ENCODE peak calls at places on chromosome 9, in eight cellular contexts. T is A172; A is midbrain; X is Ammon's horn; M is activated CD4-positive, alpha-beta T cell treated with anti-CD3 and anti-CD28 coated beads, Interleukin-2, amount 50 U/mL, for 4 hours; J is effector memory CD8-positive, alpha-beta T cell; Q is iPS-NIHi11; N is GM18507. C is an unnamed sample.

GRCh38 chr9:36725777-36726356 is 153.2 kb downstream of the MELK start:
- DNase-seq in X (no peak), N (no peak), M (no peak), T (no peak), J (no peak), Q (peak; percentile 67), A (no peak), C (peak; percentile 35)

GRCh38 chr9:109751253-109751652 is 28.7 kb upstream of the PALM2AKAP2 start:
- DNase-seq in T (no peak), N (no peak), J (no peak), Q (peak; percentile 20), X (peak; percentile 65), A (peak; percentile 51), M (no peak), C (no peak)

GRCh38 chr9:109817846-109818472 is 38.0 kb downstream of the PALM2AKAP2 start:
- DNase-seq in N (peak; percentile 36), Q (peak; percentile 79), M (no peak), J (no peak), T (peak; percentile 98), A (peak; percentile 82), X (peak; percentile 89), C (peak; percentile 91)

GRCh38 chr9:131668439-131669233 is 71.2 kb downstream of the RAPGEF1 start:
- DNase-seq in J (peak; percentile 68), M (peak; percentile 64), X (no peak), T (peak; percentile 70), A (no peak), N (no peak), Q (no peak), C (peak; percentile 50)

GRCh38 chr9:33350310-33350709 is 52.1 kb downstream of the AQP7 start:
- DNase-seq in J (no peak), A (no peak), Q (no peak), X (no peak), N (no peak), T (peak; percentile 41), M (no peak), C (no peak)

GRCh38 chr9:136507221-136507991 is 24.6 kb upstream of the SEC16A start:
- DNase-seq in T (no peak), X (no peak), N (no peak), M (no peak), J (no peak), Q (no peak), A (no peak), C (no peak)

GRCh38 chr9:18018241-18018640 is 439.4 kb downstream of the SH3GL2 start:
- DNase-seq in Q (no peak), T (no peak), M (no peak), X (no peak), J (no peak), N (no peak), A (no peak), C (no peak)

GRCh38 chr9:4092793-4093709 is 206.8 kb downstream of the GLIS3 start:
- DNase-seq in N (no peak), Q (no peak), J (no peak), X (no peak), M (no peak), A (no peak), T (no peak), C (no peak)

GRCh38 chr9:8364021-8364782 is 564.6 kb upstream of the DMAC1 start:
- DNase-seq in N (no peak), Q (no peak), M (no peak), T (no peak), X (peak; percentile 78), J (no peak), A (peak; percentile 28), C (no peak)

GRCh38 chr9:33489070-33489469 is 15.3 kb upstream of the NOL6 start:
- DNase-seq in T (no peak), M (no peak), Q (no peak), X (no peak), N (no peak), J (no peak), A (no peak), C (no peak)

GRCh38 chr9:113578877-113579269 is 115.3 kb downstream of the RGS3 start:
- DNase-seq in J (peak; percentile 85), M (peak; percentile 71), T (peak; percentile 98), A (no peak), N (peak; percentile 83), X (no peak), Q (no peak), C (no peak)

GRCh38 chr9:36818242-36818938 is 215.7 kb downstream of the PAX5 start:
- DNase-seq in Q (no peak), M (no peak), T (no peak), N (no peak), A (no peak), X (no peak), J (no peak), C (no peak)

GRCh38 chr9:37082214-37082765 is 38.1 kb upstream of the ZCCHC7 start:
- DNase-seq in J (no peak), N (no peak), A (no peak), Q (no peak), X (no peak), T (no peak), M (no peak), C (no peak)

GRCh38 chr9:133716564-133717112 is 21.5 kb downstream of the SARDH start:
- DNase-seq in Q (no peak), T (peak; percentile 54), N (no peak), X (no peak), A (peak; percentile 13), J (no peak), M (no peak), C (no peak)

GRCh38 chr9:26955222-26955903 is 849 bp upstream of the IFT74 start:
- DNase-seq in J (no peak), X (peak; percentile 59), Q (no peak), T (peak; percentile 13), A (peak; percentile 38), N (no peak), M (no peak), C (no peak)

GRCh38 chr9:37760416-37761165 is 7.0 kb downstream of the TRMT10B start:
- DNase-seq in T (no peak), Q (no peak), M (no peak), X (no peak), A (no peak), N (no peak), J (no peak), C (no peak)

GRCh38 chr9:88539246-88539645 is 4.3 kb downstream of the NXNL2 start:
- DNase-seq in M (no peak), N (no peak), Q (no peak), A (no peak), J (no peak), X (no peak), T (no peak), C (no peak)

GRCh38 chr9:132627120-132627519 is 42.7 kb downstream of the DDX31 start:
- DNase-seq in X (peak; percentile 35), Q (no peak), T (no peak), M (no peak), N (no peak), J (no peak), A (no peak), C (no peak)

GRCh38 chr9:116687762-116688160 is 656 bp downstream of the TRIM32 start:
- DNase-seq in J (no peak), Q (peak; percentile 30), T (no peak), A (no peak), X (no peak), M (no peak), N (no peak), C (peak; percentile 10)

GRCh38 chr9:132350861-132351315 is 3.9 kb downstream of the SETX start:
- DNase-seq in J (peak; percentile 37), M (no peak), N (peak; percentile 12), T (no peak), A (no peak), X (no peak), Q (no peak), C (no peak)